ENCODE peak calls at places on chromosome 18, in four cellular contexts. One of them, this sample, is unnamed. For H3K4me1, the result is how much of the 10 kb centered on the place peaks cover.

GRCh38 chr18:13260927-13261471 is 42.4 kb downstream of the LDLRAD4 start:
- DNase-seq in HCT116: no peak
- DNase-seq in K562: no peak
- DNase-seq in H1: no peak
- DNase-seq in this sample: no peak

GRCh38 chr18:37320320-37320719 is 245.3 kb downstream of the CELF4 start:
- DNase-seq in HCT116: no peak
- DNase-seq in K562: no peak
- DNase-seq in H1: no peak
- DNase-seq in this sample: no peak

GRCh38 chr18:48621240-48621639 is 82.4 kb downstream of the CTIF start:
- DNase-seq in H1: no peak
- DNase-seq in K562: no peak
- DNase-seq in HCT116: no peak
- DNase-seq in this sample: no peak

GRCh38 chr18:37778417-37779165 is 213.0 kb upstream of the CELF4 start:
- DNase-seq in H1: peak
- DNase-seq in HCT116: peak
- DNase-seq in K562: peak
- DNase-seq in this sample: peak

GRCh38 chr18:7568426-7568825 is 1.3 kb downstream of the PTPRM start:
- DNase-seq in H1: no peak
- DNase-seq in K562: no peak
- DNase-seq in HCT116: no peak
- DNase-seq in this sample: no peak

GRCh38 chr18:77025831-77026363 is 106.7 kb downstream of the MBP start:
- DNase-seq in HCT116: no peak
- DNase-seq in H1: no peak
- DNase-seq in K562: no peak
- DNase-seq in this sample: no peak

GRCh38 chr18:48743046-48743445 is 204.2 kb downstream of the CTIF start:
- DNase-seq in H1: no peak
- DNase-seq in HCT116: no peak
- DNase-seq in K562: no peak
- DNase-seq in this sample: no peak

GRCh38 chr18:48531979-48532378 is 6.9 kb upstream of the CTIF start:
- DNase-seq in H1: no peak
- DNase-seq in HCT116: no peak
- DNase-seq in K562: no peak
- DNase-seq in this sample: no peak

GRCh38 chr18:57210101-57210661 is 63.3 kb downstream of the BOD1L2 start:
- DNase-seq in K562: no peak
- DNase-seq in HCT116: peak
- DNase-seq in H1: peak
- DNase-seq in this sample: peak

DNA sequence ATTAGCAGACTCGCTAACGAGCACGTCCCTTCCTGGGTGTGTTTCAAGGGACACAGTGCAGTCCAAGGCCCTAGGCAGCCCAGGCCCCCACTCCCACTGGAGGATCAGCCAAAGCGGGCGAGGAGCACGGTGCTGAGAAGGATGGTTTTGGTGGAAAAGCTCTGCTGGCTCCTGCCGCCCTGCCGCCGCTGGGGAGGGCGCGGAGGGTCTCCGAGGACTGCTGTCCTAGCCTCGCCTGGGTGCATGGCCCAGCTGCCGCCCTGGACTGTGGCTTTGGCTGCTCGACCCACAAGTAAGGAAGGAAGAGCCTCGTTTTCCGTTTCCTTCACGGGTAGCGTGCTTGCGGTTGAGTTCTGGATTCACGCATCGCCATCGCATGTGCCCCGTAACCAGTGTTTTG is 79.9 kb downstream of the MTCL1 start:
- DNase-seq in K562: no peak
- DNase-seq in HCT116: no peak
- DNase-seq in H1: no peak
- DNase-seq in this sample: no peak
- H3K4me1 ChIP-seq in K562: under half
- H3K4me1 ChIP-seq in HCT116: under half
- H3K4me1 ChIP-seq in H1: under half
- H3K4me1 ChIP-seq in this sample: under half

DNA sequence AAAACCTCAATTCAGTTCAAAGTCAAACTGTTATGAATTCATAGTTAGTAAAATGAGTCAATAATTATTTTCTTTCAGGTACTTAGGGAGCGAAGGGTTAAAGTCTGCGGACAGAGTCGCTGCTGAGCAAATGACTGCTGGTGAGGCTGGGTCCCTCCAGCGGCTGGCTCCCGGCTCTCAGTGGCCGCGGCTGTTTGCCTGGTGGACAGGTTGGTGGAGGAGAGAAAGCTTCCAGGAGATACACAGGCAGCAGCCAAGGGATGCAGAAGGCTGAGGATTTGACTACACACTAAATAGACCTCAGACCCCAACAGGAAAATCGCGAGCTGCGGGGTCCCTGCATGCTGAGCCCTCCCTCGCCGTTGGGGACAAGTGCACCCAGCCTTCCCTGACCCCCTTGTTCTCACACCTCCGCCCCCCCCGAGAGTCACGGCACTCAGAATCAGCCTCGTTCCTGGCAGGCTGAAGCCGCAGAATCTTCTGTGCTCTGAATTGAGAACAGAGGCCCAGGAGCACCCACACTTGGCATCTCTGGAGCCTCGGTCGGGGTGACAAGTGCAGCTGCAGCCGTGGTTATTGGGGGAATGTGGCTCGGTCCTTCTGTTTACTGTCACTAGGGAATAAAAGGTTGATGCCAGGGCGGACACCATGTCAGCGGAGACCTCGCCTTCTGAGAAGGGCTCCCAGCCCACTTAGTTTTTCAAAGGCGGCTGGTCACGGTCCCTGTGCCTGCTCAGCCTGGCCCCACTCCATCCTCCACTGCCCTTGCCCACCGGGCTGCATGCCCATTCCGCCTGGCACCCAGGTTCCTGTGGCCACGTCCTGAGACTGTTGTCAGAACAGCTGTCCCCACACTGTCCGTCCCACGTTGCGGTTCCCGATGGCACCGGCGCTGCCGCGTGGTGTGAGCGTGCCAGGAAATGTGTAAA is 74.0 kb downstream of the SLC66A2 start:
- DNase-seq in K562: no peak
- DNase-seq in H1: no peak
- DNase-seq in HCT116: no peak
- DNase-seq in this sample: no peak
- H3K9ac ChIP-seq in K562: no peak
- H3K9ac ChIP-seq in H1: no peak
- H3K9ac ChIP-seq in HCT116: no peak
- H3K9ac ChIP-seq in this sample: no peak

GRCh38 chr18:75898666-75899065 is 471.2 kb upstream of the SMIM21 start:
- DNase-seq in K562: no peak
- DNase-seq in H1: no peak
- DNase-seq in HCT116: no peak
- DNase-seq in this sample: no peak

GRCh38 chr18:75895135-75895534 is 467.6 kb upstream of the SMIM21 start:
- DNase-seq in HCT116: no peak
- DNase-seq in K562: no peak
- DNase-seq in H1: no peak
- DNase-seq in this sample: no peak

GRCh38 chr18:75896865-75897264 is 469.4 kb upstream of the SMIM21 start:
- DNase-seq in K562: no peak
- DNase-seq in HCT116: peak
- DNase-seq in H1: no peak
- DNase-seq in this sample: no peak
- TF ChIP-seq ZNF274 in K562: no peak
- TF ChIP-seq ZNF274 in HCT116: no peak
- TF ChIP-seq ZNF274 in H1: no peak
- TF ChIP-seq ZNF274 in this sample: no peak

GRCh38 chr18:55252946-55253345 is 293.7 kb upstream of the CCDC68 start:
- DNase-seq in K562: no peak
- DNase-seq in H1: no peak
- DNase-seq in HCT116: no peak
- DNase-seq in this sample: no peak

GRCh38 chr18:55251186-55251995 is 292.1 kb upstream of the CCDC68 start:
- DNase-seq in K562: no peak
- DNase-seq in H1: no peak
- DNase-seq in HCT116: no peak
- DNase-seq in this sample: no peak

GRCh38 chr18:55252053-55252675 is 292.9 kb upstream of the CCDC68 start:
- DNase-seq in HCT116: no peak
- DNase-seq in H1: no peak
- DNase-seq in K562: no peak
- DNase-seq in this sample: no peak

GRCh38 chr18:55249572-55249971 is 290.3 kb upstream of the CCDC68 start:
- DNase-seq in H1: no peak
- DNase-seq in HCT116: no peak
- DNase-seq in K562: no peak
- DNase-seq in this sample: no peak

GRCh38 chr18:55250729-55251128 is 291.5 kb upstream of the CCDC68 start:
- DNase-seq in HCT116: no peak
- DNase-seq in K562: no peak
- DNase-seq in H1: no peak
- DNase-seq in this sample: no peak
- H3K4me1 ChIP-seq in HCT116: under half
- H3K4me1 ChIP-seq in K562: under half
- H3K4me1 ChIP-seq in H1: under half
- H3K4me1 ChIP-seq in this sample: under half

DNA sequence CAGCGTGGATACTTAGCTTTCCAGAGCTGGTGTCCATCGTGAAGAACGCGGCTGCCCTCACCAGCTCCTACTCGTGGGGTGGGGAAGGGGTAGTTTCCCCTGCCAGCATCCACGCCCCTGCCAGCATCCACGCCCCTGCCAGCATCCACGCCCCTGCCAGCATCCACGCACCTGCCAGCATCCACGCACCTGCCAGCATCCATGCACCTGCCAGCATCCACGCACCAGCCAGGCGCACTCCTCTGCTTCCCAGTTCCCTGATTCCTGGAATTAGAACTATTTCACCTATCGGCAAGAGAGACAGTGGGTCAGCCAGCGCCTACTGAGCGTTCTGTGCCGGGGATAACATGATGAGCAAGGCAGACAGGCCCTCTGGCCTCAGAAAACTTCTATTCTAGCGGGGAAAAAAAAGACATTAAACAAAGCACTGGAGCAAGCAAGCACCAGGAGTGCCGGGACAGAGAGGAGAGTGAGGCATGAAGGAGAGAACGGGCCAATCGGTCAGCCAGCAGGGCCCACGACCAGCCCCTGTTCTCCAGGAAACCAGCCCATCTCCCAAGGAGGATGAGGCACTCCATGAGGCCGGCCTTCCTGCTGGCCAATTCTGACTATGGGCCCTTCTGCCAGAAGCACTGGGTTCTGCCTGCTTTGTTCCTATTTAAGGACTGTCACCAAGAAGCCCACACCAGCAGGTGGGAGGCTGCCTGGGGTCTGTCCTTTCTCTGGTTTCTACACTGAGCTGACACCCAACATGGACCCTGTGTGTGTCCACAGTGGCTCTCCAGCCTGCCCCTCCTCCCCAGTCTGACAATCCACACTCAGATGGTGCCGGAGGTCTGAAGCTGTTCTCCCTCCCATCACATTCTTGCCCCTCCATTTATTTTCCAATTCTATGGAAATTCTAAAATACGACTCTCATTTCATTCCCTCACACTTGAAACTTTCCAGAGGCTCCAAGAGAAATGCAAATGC is 78.4 kb upstream of the SALL3 start:
- DNase-seq in HCT116: no peak
- DNase-seq in H1: no peak
- DNase-seq in K562: no peak
- DNase-seq in this sample: no peak
- H3K9ac ChIP-seq in HCT116: no peak
- H3K9ac ChIP-seq in H1: no peak
- H3K9ac ChIP-seq in K562: no peak
- H3K9ac ChIP-seq in this sample: no peak

GRCh38 chr18:2846638-2847340 is at the start of gene EMILIN2:
- DNase-seq in H1: peak
- DNase-seq in K562: peak
- DNase-seq in HCT116: no peak
- DNase-seq in this sample: no peak
- TF ChIP-seq ZNF274 in H1: no peak
- TF ChIP-seq ZNF274 in K562: no peak
- TF ChIP-seq ZNF274 in HCT116: no peak
- TF ChIP-seq ZNF274 in this sample: no peak

GRCh38 chr18:45197526-45197970 is 417.7 kb upstream of the SLC14A2 start:
- DNase-seq in K562: no peak
- DNase-seq in HCT116: no peak
- DNase-seq in H1: no peak
- DNase-seq in this sample: no peak
- H3K4me1 ChIP-seq in K562: under half
- H3K4me1 ChIP-seq in HCT116: under half
- H3K4me1 ChIP-seq in H1: under half
- H3K4me1 ChIP-seq in this sample: under half

GRCh38 chr18:23282437-23282781 is 147.1 kb downstream of the CABLES1 start:
- DNase-seq in HCT116: no peak
- DNase-seq in H1: no peak
- DNase-seq in K562: no peak
- DNase-seq in this sample: no peak

GRCh38 chr18:23283933-23284430 is 148.7 kb downstream of the CABLES1 start:
- DNase-seq in HCT116: peak
- DNase-seq in H1: peak
- DNase-seq in K562: no peak
- DNase-seq in this sample: peak

GRCh38 chr18:23281626-23282436 is 146.5 kb downstream of the CABLES1 start:
- DNase-seq in H1: no peak
- DNase-seq in HCT116: peak
- DNase-seq in K562: no peak
- DNase-seq in this sample: no peak

GRCh38 chr18:23280844-23281243 is 145.6 kb downstream of the CABLES1 start:
- DNase-seq in HCT116: no peak
- DNase-seq in K562: no peak
- DNase-seq in H1: no peak
- DNase-seq in this sample: no peak

GRCh38 chr18:23284629-23285028 is 149.3 kb downstream of the CABLES1 start:
- DNase-seq in K562: no peak
- DNase-seq in HCT116: no peak
- DNase-seq in H1: no peak
- DNase-seq in this sample: no peak
- H3K9ac ChIP-seq in K562: no peak
- H3K9ac ChIP-seq in HCT116: peak
- H3K9ac ChIP-seq in H1: no peak
- H3K9ac ChIP-seq in this sample: peak

GRCh38 chr18:62545098-62545497 is 22.3 kb downstream of the ZCCHC2 start:
- DNase-seq in H1: no peak
- DNase-seq in HCT116: no peak
- DNase-seq in K562: no peak
- DNase-seq in this sample: no peak
- TF ChIP-seq ZNF274 in H1: no peak
- TF ChIP-seq ZNF274 in HCT116: no peak
- TF ChIP-seq ZNF274 in K562: no peak
- TF ChIP-seq ZNF274 in this sample: no peak

This sample was measured in NT2/D1.